ENCODE peak calls at places on chromosome 18, in five cellular contexts. Y is naive thymus-derived CD4-positive, alpha-beta T cell; R is CD4-positive, alpha-beta memory T cell; E is PC-3; C is HepG2. L is an unnamed sample.

GRCh38 chr18:76495435-76496199 is 575 bp upstream of the ZNF516 start:
- DNase-seq in R (peak), C (peak), Y (peak), E (no peak), L (no peak)

GRCh38 chr18:13107074-13107473 is 111.5 kb upstream of the LDLRAD4 start:
- DNase-seq in C (no peak), R (no peak), E (no peak), Y (no peak), L (no peak)

GRCh38 chr18:21513292-21513691 is 87.2 kb downstream of the ESCO1 start:
- DNase-seq in E (no peak), C (no peak), Y (no peak), R (no peak), L (no peak)

GRCh38 chr18:36634573-36635216 is 194.1 kb downstream of the TPGS2 start:
- DNase-seq in R (no peak), Y (no peak), C (no peak), E (no peak), L (no peak)

GRCh38 chr18:7429831-7430230 is 137.3 kb upstream of the PTPRM start:
- DNase-seq in E (no peak), R (no peak), C (no peak), Y (no peak), L (no peak)

GRCh38 chr18:12377556-12378553 is 828 bp upstream of the AFG3L2 start:
- DNase-seq in Y (no peak), C (no peak), E (no peak), R (no peak), L (no peak)

GRCh38 chr18:71105078-71105819 is 816.4 kb downstream of the SOCS6 start:
- DNase-seq in R (no peak), Y (no peak), C (no peak), E (peak), L (no peak)

GRCh38 chr18:50671376-50671775 is 111.5 kb downstream of the MAPK4 start:
- DNase-seq in E (no peak), Y (no peak), R (no peak), C (no peak), L (no peak)

GRCh38 chr18:9095297-9096012 is 7.0 kb upstream of the NDUFV2 start:
- DNase-seq in C (peak), Y (peak), R (peak), E (no peak), L (no peak)

GRCh38 chr18:60411715-60412114 is 39.1 kb upstream of the MC4R start:
- DNase-seq in Y (no peak), C (no peak), R (no peak), E (no peak), L (no peak)

DNA sequence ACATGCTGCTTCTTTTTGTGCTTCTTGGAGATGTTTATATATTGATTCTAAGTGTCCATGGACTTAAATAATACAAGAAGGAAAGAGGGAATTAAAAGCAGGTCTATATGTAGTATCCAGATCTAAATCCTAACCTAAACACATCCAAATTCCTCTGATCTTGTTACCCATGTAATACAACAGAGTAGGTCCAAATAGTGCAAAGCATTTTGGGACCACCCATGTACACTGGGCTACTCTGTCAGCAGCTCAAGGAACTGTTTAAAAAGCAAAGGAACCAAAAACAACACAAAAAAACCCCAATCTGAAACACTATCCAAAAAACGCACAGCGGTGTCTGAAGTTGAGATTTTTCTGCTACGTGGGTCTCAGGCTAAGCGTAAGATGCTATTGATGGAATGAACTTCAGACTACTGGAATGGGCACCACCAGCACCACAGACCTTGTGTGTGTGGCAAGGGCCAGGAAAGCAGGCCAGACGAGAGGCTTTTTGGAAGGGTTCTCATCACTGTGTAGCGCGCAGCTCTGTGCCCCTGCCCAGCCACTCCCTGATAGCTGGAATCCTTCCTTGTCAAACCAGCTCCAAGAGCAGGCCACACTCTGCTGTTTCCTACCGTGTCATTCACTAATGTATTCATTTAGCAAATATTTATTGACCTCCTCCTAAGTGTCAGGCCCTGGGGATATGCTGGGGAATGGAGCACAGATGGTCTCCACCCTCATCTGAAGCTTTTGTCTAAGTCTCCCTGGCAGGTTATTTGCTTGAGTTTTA is 101.4 kb downstream of the COLEC12 start:
- DNase-seq in E (no peak), C (no peak), Y (no peak), R (no peak), L (no peak)
- H3K27ac ChIP-seq in E (no peak), C (no peak), Y (no peak), R (no peak), L (no peak)

GRCh38 chr18:54828290-54828871 is at the start of gene RAB27B:
- DNase-seq in R (peak), Y (peak), C (peak), E (peak), L (peak)

GRCh38 chr18:54828986-54829385 is 709 bp downstream of the RAB27B start:
- DNase-seq in Y (peak), R (no peak), E (no peak), C (no peak), L (no peak)

GRCh38 chr18:54830260-54830659 is 2.0 kb downstream of the RAB27B start:
- DNase-seq in Y (no peak), E (peak), C (no peak), R (no peak), L (no peak)

GRCh38 chr18:54825626-54826344 is 2.5 kb upstream of the RAB27B start:
- DNase-seq in Y (no peak), E (no peak), C (no peak), R (no peak), L (no peak)

DNA sequence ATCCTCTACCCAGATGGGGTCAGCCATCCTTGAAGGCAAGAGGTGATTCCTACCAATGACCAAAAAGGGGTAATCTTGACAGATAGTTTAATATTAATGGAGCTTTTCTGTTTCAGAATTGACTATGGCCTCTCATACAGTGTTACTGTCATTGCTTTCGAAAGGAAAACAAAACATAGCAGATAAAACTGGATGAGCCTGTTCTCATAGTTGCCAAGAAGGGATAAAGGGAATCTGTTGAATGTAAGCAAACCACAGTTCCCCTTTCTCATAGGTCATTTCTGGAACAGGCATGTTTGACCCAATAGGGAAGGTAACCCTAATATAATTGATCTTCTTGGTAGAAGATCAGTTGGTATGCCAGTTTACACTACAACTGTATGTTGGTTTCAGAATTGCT is 1.6 kb downstream of the RAB27B start:
- DNase-seq in R (no peak), Y (no peak), E (peak), C (no peak), L (no peak)
- H3K4me3 ChIP-seq in R (no peak), Y (no peak), E (peak), C (no peak), L (no peak)

GRCh38 chr18:26711806-26712205 is 153.7 kb downstream of the AQP4 start:
- DNase-seq in R (no peak), Y (no peak), C (no peak), E (no peak), L (no peak)
- H3K27ac ChIP-seq in R (no peak), Y (no peak), C (no peak), E (no peak), L (no peak)

GRCh38 chr18:78973357-78974083 is 6.1 kb upstream of the SALL3 start:
- DNase-seq in R (no peak), Y (no peak), C (no peak), E (no peak), L (no peak)
- H3K4me3 ChIP-seq in R (no peak), Y (no peak), C (no peak), E (no peak), L (no peak)

GRCh38 chr18:49597152-49597551 is 35.3 kb downstream of the LIPG start:
- DNase-seq in E (no peak), R (no peak), C (no peak), Y (no peak), L (no peak)
- H3K27ac ChIP-seq in E (no peak), R (no peak), C (no peak), Y (no peak), L (no peak)

GRCh38 chr18:58860747-58861224 is 3.9 kb upstream of the ZNF532 start:
- DNase-seq in R (no peak), Y (no peak), E (no peak), C (no peak), L (no peak)
- H3K4me3 ChIP-seq in R (no peak), Y (no peak), E (no peak), C (no peak), L (no peak)

GRCh38 chr18:75170022-75170789 is 38.7 kb downstream of the PTGR3 start:
- DNase-seq in Y (no peak), C (peak), R (no peak), E (no peak), L (no peak)
- H3K27ac ChIP-seq in Y (no peak), C (no peak), R (no peak), E (no peak), L (no peak)

DNA sequence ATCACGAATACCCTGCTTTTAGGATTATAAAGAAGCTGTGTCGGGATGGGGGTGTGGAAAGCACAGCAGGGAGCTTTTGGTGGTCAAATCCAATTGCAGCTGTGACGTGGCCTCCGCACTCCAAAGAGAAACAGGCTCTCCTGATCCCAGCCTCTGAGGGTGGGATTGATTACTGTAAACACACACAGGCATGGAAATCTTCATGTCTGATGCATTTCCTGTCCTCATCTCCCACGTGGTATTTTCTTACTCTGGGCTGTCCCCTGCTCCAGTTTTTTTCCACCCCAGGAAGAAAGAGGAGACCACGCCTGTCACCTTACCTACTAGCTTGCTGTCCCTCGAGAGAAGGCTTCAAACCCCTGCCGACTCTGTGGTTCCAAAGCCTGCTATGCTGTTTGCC is 22.7 kb downstream of the RNF152 start:
- DNase-seq in Y (no peak), C (no peak), R (no peak), E (no peak), L (no peak)
- H3K4me3 ChIP-seq in Y (no peak), C (no peak), R (no peak), E (no peak), L (no peak)